ENCODE peak calls at places on chromosome 1, in ten cellular contexts. M is activated T-cell treated with anti-CD3 and anti-CD28 coated beads for 1 hour; P is Kasumi-1; J is hippocampal formation; U is HS-27A; T is stimulated activated CD4-positive, alpha-beta T cell treated with anti-CD3 and anti-CD28 coated beads, Interleukin-1b, Interleukin-23, amount 100 ng/mL, for 24 hours; V is SK-MEL-5; H is activated naive CD4-positive, alpha-beta T cell treated with anti-CD3 and anti-CD28 coated beads for 36 hours; C is non-pigmented ciliary epithelial cell; S is cardiac septum. Z is an unnamed sample.

GRCh38 chr1:194865367-194865766 is 1679.0 kb upstream of the B3GALT2 start:
- DNase-seq in U (no peak), H (no peak), P (no peak), J (no peak), S (no peak), C (no peak), T (no peak), V (no peak), M (no peak), Z (no peak)

GRCh38 chr1:51578383-51579109 is 38.3 kb upstream of the OSBPL9 start:
- DNase-seq in P (peak), H (no peak), V (no peak), J (no peak), U (no peak), T (no peak), M (no peak), C (no peak), S (no peak), Z (no peak)

GRCh38 chr1:36133484-36133883 is 8.5 kb upstream of the COL8A2 start:
- DNase-seq in U (peak), P (no peak), H (no peak), J (no peak), M (no peak), C (no peak), S (peak), T (no peak), V (peak), Z (no peak)

GRCh38 chr1:3732747-3733602 is 19.3 kb upstream of the CCDC27 start:
- DNase-seq in H (no peak), P (no peak), V (no peak), S (no peak), C (no peak), T (no peak), M (no peak), U (no peak), J (no peak), Z (no peak)

GRCh38 chr1:170927955-170928850 is 7.1 kb upstream of the MROH9 start:
- DNase-seq in V (peak), H (no peak), P (no peak), T (no peak), U (no peak), C (no peak), M (no peak), S (no peak), J (no peak), Z (no peak)

GRCh38 chr1:176102700-176103244 is 104.3 kb downstream of the COP1 start:
- DNase-seq in U (no peak), P (no peak), S (no peak), C (no peak), T (peak), V (no peak), H (peak), J (no peak), M (no peak), Z (no peak)

GRCh38 chr1:177209357-177209756 is 38.6 kb downstream of the BRINP2 start:
- DNase-seq in U (peak), T (no peak), H (no peak), C (peak), S (peak), V (peak), M (no peak), J (peak), P (no peak), Z (no peak)

GRCh38 chr1:114128293-114128692 is 25.4 kb downstream of the SYT6 start:
- DNase-seq in C (no peak), P (no peak), U (no peak), T (no peak), J (no peak), M (no peak), H (no peak), V (no peak), S (no peak), Z (no peak)

GRCh38 chr1:180269848-180270766 is 40.0 kb downstream of the LHX4 start:
- DNase-seq in V (peak), T (no peak), M (no peak), U (no peak), P (no peak), J (no peak), S (no peak), H (no peak), C (no peak), Z (no peak)

GRCh38 chr1:161733526-161733925 is 12.2 kb downstream of the FCRLB start:
- DNase-seq in J (no peak), M (no peak), C (peak), T (no peak), V (no peak), H (no peak), S (no peak), U (no peak), P (peak), Z (no peak)

GRCh38 chr1:18141661-18142060 is 34.1 kb downstream of the IGSF21 start:
- DNase-seq in S (no peak), H (no peak), P (no peak), U (no peak), C (no peak), J (no peak), M (no peak), V (no peak), T (no peak), Z (no peak)

GRCh38 chr1:232555581-232556189 is 74.2 kb downstream of the SIPA1L2 start:
- DNase-seq in C (no peak), P (no peak), V (no peak), M (no peak), S (no peak), T (no peak), J (no peak), U (no peak), H (no peak), Z (no peak)